ENCODE peak calls at places on chromosomes 16 and 17, in four cellular contexts. P is GM23338, J is IMR-90, N is A549. F is an unnamed sample.

GRCh38 chr17:42849451-42850157 is 1.4 kb upstream of the AOC3 start:
- DNase-seq in P (no peak), J (no peak), N (no peak), F (no peak)

GRCh38 chr17:20925091-20925490 is 117.7 kb downstream of the USP22 start:
- DNase-seq in P (no peak), J (peak; percentile 60), N (no peak), F (no peak)

GRCh38 chr17:54524501-54524900 is 376.2 kb upstream of the TOM1L1 start:
- DNase-seq in P (no peak), J (no peak), N (no peak), F (no peak)

GRCh38 chr17:73823684-73824083 is 179.4 kb upstream of the SDK2 start:
- DNase-seq in P (no peak), J (no peak), N (no peak), F (no peak)

GRCh38 chr16:86181526-86181925 is 282.6 kb downstream of the IRF8 start:
- DNase-seq in P (no peak), J (no peak), N (no peak), F (no peak)

GRCh38 chr16:287298-287811 is 4.4 kb downstream of the PDIA2 start:
- DNase-seq in P (no peak), J (no peak), N (no peak), F (no peak)

GRCh38 chr17:30249460-30249859 is 14.0 kb upstream of the SLC6A4 start:
- DNase-seq in P (no peak), J (peak; percentile 46), N (no peak), F (no peak)

GRCh38 chr17:7328009-7328408 is 1.1 kb downstream of the NEURL4 start:
- DNase-seq in P (no peak), J (no peak), N (no peak), F (no peak)

GRCh38 chr17:35245196-35245486 is 2.3 kb downstream of the SLFN5 start:
- DNase-seq in P (no peak), J (peak; percentile 97), N (peak; percentile 63), F (no peak)

GRCh38 chr17:37446027-37446426 is 39.3 kb downstream of the TADA2A start:
- DNase-seq in P (no peak), J (no peak), N (peak; percentile 40), F (no peak)

GRCh38 chr16:62077998-62078397 is 41.8 kb upstream of the CDH8 start:
- DNase-seq in P (peak; percentile 81), J (no peak), N (no peak), F (no peak)

GRCh38 chr16:65889533-65889966 is 476.9 kb upstream of the CDH5 start:
- DNase-seq in P (no peak), J (peak; percentile 7), N (no peak), F (no peak)

GRCh38 chr17:29155235-29155965 is 24.8 kb downstream of the MYO18A start:
- DNase-seq in P (no peak), J (peak; percentile 61), N (peak; percentile 90), F (peak; percentile 44)

GRCh38 chr17:62627219-62627903 is at the start of gene MRC2:
- DNase-seq in P (peak; percentile 89), J (peak; percentile 82), N (peak; percentile 86), F (peak; percentile 41)

GRCh38 chr16:84661418-84662060 is 13.2 kb downstream of the KLHL36 start:
- DNase-seq in P (no peak), J (no peak), N (no peak), F (no peak)

GRCh38 chr17:1031711-1032110 is 34.8 kb downstream of the TIMM22 start:
- DNase-seq in P (peak; percentile 79), J (no peak), N (no peak), F (no peak)

GRCh38 chr16:57871457-57871856 is 69.2 kb upstream of the KIFC3 start:
- DNase-seq in P (no peak), J (peak; percentile 76), N (peak; percentile 52), F (no peak)

GRCh38 chr17:63516910-63517824 is 6.0 kb upstream of the KCNH6 start:
- DNase-seq in P (no peak), J (peak; percentile 86), N (peak; percentile 55), F (no peak)

GRCh38 chr16:88387941-88388627 is 5.3 kb downstream of the ZNF469 start:
- DNase-seq in P (peak; percentile 32), J (peak; percentile 51), N (peak; percentile 74), F (peak; percentile 76)

GRCh38 chr16:84883301-84883700 is 63.5 kb downstream of the CRISPLD2 start:
- DNase-seq in P (no peak), J (no peak), N (no peak), F (no peak)

GRCh38 chr16:49532873-49533272 is 159.3 kb downstream of the C16orf78 start:
- DNase-seq in P (no peak), J (no peak), N (no peak), F (no peak)

GRCh38 chr16:68445458-68445857 is 2.9 kb downstream of the SMPD3 start:
- DNase-seq in P (peak; percentile 94), J (peak; percentile 5), N (peak; percentile 41), F (no peak)

GRCh38 chr16:80852261-80852872 is 48.0 kb upstream of the CDYL2 start:
- DNase-seq in P (peak; percentile 78), J (peak; percentile 28), N (peak; percentile 28), F (no peak)

GRCh38 chr16:89282523-89282922 is 65.0 kb downstream of the ZNF778 start:
- DNase-seq in P (no peak), J (no peak), N (no peak), F (no peak)

GRCh38 chr17:47286198-47286914 is 32.7 kb downstream of the ITGB3 start:
- DNase-seq in P (no peak), J (peak; percentile 26), N (no peak), F (no peak)

GRCh38 chr16:80948886-80949502 is 57.7 kb downstream of the CMC2 start:
- DNase-seq in P (peak; percentile 91), J (peak; percentile 20), N (no peak), F (peak; percentile 53)

GRCh38 chr16:53982631-53983042 is 278.7 kb downstream of the FTO start:
- DNase-seq in P (no peak), J (no peak), N (no peak), F (no peak)

GRCh38 chr16:48385272-48385953 is at the start of gene SIAH1:
- DNase-seq in P (peak; percentile 89), J (peak; percentile 68), N (peak; percentile 76), F (peak; percentile 88)

GRCh38 chr16:27281285-27281684 is 12.7 kb upstream of the NSMCE1 start:
- DNase-seq in P (peak; percentile 23), J (no peak), N (no peak), F (no peak)

GRCh38 chr17:81037783-81038733 is 3.1 kb downstream of the BAIAP2 start:
- DNase-seq in P (peak; percentile 57), J (no peak), N (no peak), F (no peak)

GRCh38 chr16:85166281-85166680 is 54.0 kb upstream of the CIBAR2 start:
- DNase-seq in P (no peak), J (peak; percentile 36), N (no peak), F (no peak)

GRCh38 chr17:51700011-51700760 is 439.8 kb downstream of the UTP18 start:
- DNase-seq in P (no peak), J (no peak), N (no peak), F (no peak)

GRCh38 chr16:30720086-30720485 is 21.1 kb downstream of the SRCAP start:
- DNase-seq in P (no peak), J (no peak), N (no peak), F (no peak)

GRCh38 chr16:4290236-4290830 is 17.5 kb upstream of the TFAP4 start:
- DNase-seq in P (peak; percentile 60), J (peak; percentile 66), N (peak; percentile 63), F (no peak)

GRCh38 chr17:79627184-79627765 is 16.4 kb upstream of the RBFOX3 start:
- DNase-seq in P (no peak), J (no peak), N (no peak), F (no peak)

GRCh38 chr17:79691931-79692330 is 38.8 kb upstream of the ENPP7 start:
- DNase-seq in P (no peak), J (no peak), N (no peak), F (peak; percentile 69)

GRCh38 chr17:77371117-77371887 is 230.5 kb downstream of the SEC14L1 start:
- DNase-seq in P (no peak), J (peak; percentile 50), N (no peak), F (no peak)
- H3K27ac ChIP-seq in P (no peak overlapping the region), J (peak overlapping the region; percentile 88), N (peak overlapping the region; percentile 3), F (no peak overlapping the region)

GRCh38 chr17:64685705-64686104 is 23.6 kb upstream of the SMURF2 start:
- DNase-seq in P (no peak), J (no peak), N (no peak), F (no peak)
- H3K27ac ChIP-seq in P (no peak overlapping the region), J (peak overlapping the region; percentile 12), N (no peak overlapping the region), F (no peak overlapping the region)

DNA sequence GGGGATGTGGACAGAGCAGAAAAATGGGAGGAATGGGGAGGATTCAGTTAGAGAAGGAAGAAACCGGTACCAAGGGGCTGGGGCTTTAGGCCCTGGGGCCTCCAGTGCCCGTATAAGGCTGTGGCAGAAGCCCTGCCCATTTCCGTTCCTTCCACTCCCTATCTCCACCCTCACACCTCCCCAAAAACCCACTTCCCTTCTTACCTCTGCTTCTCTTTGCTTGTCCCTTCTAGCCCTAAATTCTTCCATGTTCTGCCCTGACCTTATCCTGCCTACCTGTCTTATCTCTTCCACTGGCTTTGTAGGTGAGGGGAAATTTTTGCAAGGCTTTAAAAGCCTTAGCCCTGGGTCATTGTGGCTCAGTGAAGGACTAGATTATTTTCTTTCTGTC is 4.1 kb downstream of the RNF167 start:
- DNase-seq in P (peak; percentile 32), J (no peak), N (no peak), F (no peak)
- H3K27ac ChIP-seq in P (peak overlapping the region; percentile 100), J (no peak overlapping the region), N (no peak overlapping the region), F (no peak overlapping the region)

GRCh38 chr16:69762843-69763556 is 868 bp downstream of the WWP2 start:
- DNase-seq in P (no peak), J (peak; percentile 49), N (no peak), F (no peak)
- H3K27ac ChIP-seq in P (peak overlapping the region; percentile 95), J (peak overlapping the region; percentile 78), N (peak overlapping the region; percentile 80), F (peak overlapping the region; percentile 90)

GRCh38 chr17:50289268-50289667 is 15.0 kb downstream of the TMEM92 start:
- DNase-seq in P (no peak), J (peak; percentile 77), N (no peak), F (no peak)
- H3K27ac ChIP-seq in P (no peak overlapping the region), J (peak overlapping the region; percentile 90), N (peak overlapping the region; percentile 85), F (no peak overlapping the region)

GRCh38 chr17:16250635-16251034 is 33.6 kb downstream of the PIGL start:
- DNase-seq in P (no peak), J (peak; percentile 60), N (no peak), F (no peak)
- H3K27ac ChIP-seq in P (no peak overlapping the region), J (no peak overlapping the region), N (peak overlapping the region; percentile 3), F (no peak overlapping the region)

GRCh38 chr16:10988164-10988803 is 43.9 kb downstream of the CLEC16A start:
- DNase-seq in P (peak; percentile 57), J (no peak), N (peak; percentile 28), F (no peak)
- H3K27ac ChIP-seq in P (no peak overlapping the region), J (no peak overlapping the region), N (no peak overlapping the region), F (no peak overlapping the region)